ENCODE peak calls at places on chromosomes 16 and 17, in six cellular contexts. I, N, J, G, T and F are unnamed samples.

GRCh38 chr16:47132310-47132709 is 11.4 kb downstream of the NETO2 start:
- DNase-seq in I (no peak), N (peak), J (no peak), G (no peak), T (no peak), F (no peak)

GRCh38 chr16:50467943-50468748 is 80.0 kb upstream of the NKD1 start:
- DNase-seq in I (no peak), N (no peak), J (no peak), G (peak), T (no peak), F (peak)

GRCh38 chr17:16467886-16468285 is 24.1 kb downstream of the LRRC75A start:
- DNase-seq in I (no peak), N (no peak), J (no peak), G (no peak), T (no peak), F (no peak)

GRCh38 chr17:32223703-32224102 is 41.9 kb upstream of the RHBDL3 start:
- DNase-seq in I (no peak), N (no peak), J (no peak), G (no peak), T (no peak), F (no peak)

GRCh38 chr16:58127033-58127556 is 2.1 kb downstream of the CFAP20 start:
- DNase-seq in I (no peak), N (peak), J (no peak), G (peak), T (no peak), F (no peak)

GRCh38 chr16:82650804-82651203 is 24.0 kb downstream of the CDH13 start:
- DNase-seq in I (no peak), N (no peak), J (no peak), G (no peak), T (no peak), F (no peak)

GRCh38 chr17:5035356-5035755 is at the start of gene SLC52A1:
- DNase-seq in I (no peak), N (no peak), J (no peak), G (no peak), T (no peak), F (no peak)

GRCh38 chr17:43694081-43694870 is 32.6 kb upstream of the MEOX1 start:
- DNase-seq in I (peak), N (peak), J (peak), G (peak), T (peak), F (peak)

GRCh38 chr17:46003907-46004748 is 5.1 kb downstream of the STH start:
- DNase-seq in I (peak), N (peak), J (no peak), G (peak), T (no peak), F (no peak)

GRCh38 chr17:80422981-80423380 is 8.0 kb downstream of the ENDOV start:
- DNase-seq in I (no peak), N (no peak), J (no peak), G (no peak), T (peak), F (no peak)

GRCh38 chr17:35588196-35588920 is 1.2 kb downstream of the AP2B1 start:
- DNase-seq in I (no peak), N (peak), J (peak), G (no peak), T (no peak), F (no peak)

GRCh38 chr16:57911711-57912110 is 59.2 kb downstream of the CNGB1 start:
- DNase-seq in I (no peak), N (no peak), J (no peak), G (no peak), T (no peak), F (no peak)

GRCh38 chr17:30956764-30957374 is 14.0 kb upstream of the RNF135 start:
- DNase-seq in I (no peak), N (no peak), J (no peak), G (no peak), T (no peak), F (peak)

GRCh38 chr17:77810536-77810935 is 148.0 kb upstream of the TNRC6C start:
- DNase-seq in I (no peak), N (peak), J (no peak), G (no peak), T (peak), F (peak)

GRCh38 chr17:59890720-59891119 is 2.0 kb downstream of the TUBD1 start:
- DNase-seq in I (no peak), N (peak), J (no peak), G (peak), T (no peak), F (no peak)

GRCh38 chr17:36978810-36979584 is 30.2 kb downstream of the AATF start:
- DNase-seq in I (no peak), N (no peak), J (no peak), G (no peak), T (no peak), F (no peak)

GRCh38 chr17:36611345-36612072 is 10.1 kb downstream of the MRM1 start:
- DNase-seq in I (no peak), N (peak), J (no peak), G (no peak), T (no peak), F (no peak)

GRCh38 chr16:86059253-86060171 is 160.6 kb downstream of the IRF8 start:
- DNase-seq in I (peak), N (peak), J (no peak), G (no peak), T (peak), F (no peak)

GRCh38 chr16:85395207-85395912 is 217.8 kb upstream of the GSE1 start:
- DNase-seq in I (peak), N (peak), J (peak), G (peak), T (peak), F (no peak)

GRCh38 chr16:83300326-83300725 is 507.5 kb upstream of the HSBP1 start:
- DNase-seq in I (no peak), N (no peak), J (no peak), G (no peak), T (no peak), F (no peak)

GRCh38 chr16:14405611-14406537 is 224.2 kb downstream of the PARN start:
- DNase-seq in I (peak), N (no peak), J (no peak), G (peak), T (no peak), F (no peak)

GRCh38 chr17:35729405-35729833 is 2.0 kb upstream of the RASL10B start:
- DNase-seq in I (no peak), N (no peak), J (no peak), G (no peak), T (no peak), F (no peak)

GRCh38 chr16:48498761-48499600 is 111.0 kb downstream of the N4BP1 start:
- DNase-seq in I (no peak), N (peak), J (no peak), G (peak), T (peak), F (peak)

GRCh38 chr17:81672954-81673353 is 6.4 kb downstream of the CCDC137 start:
- DNase-seq in I (no peak), N (no peak), J (no peak), G (no peak), T (no peak), F (no peak)

GRCh38 chr16:85988723-85989313 is 89.9 kb downstream of the IRF8 start:
- DNase-seq in I (no peak), N (no peak), J (no peak), G (no peak), T (no peak), F (no peak)

GRCh38 chr16:14111713-14112538 is 40.8 kb downstream of the MRTFB start:
- DNase-seq in I (peak), N (no peak), J (no peak), G (peak), T (peak), F (peak)

GRCh38 chr16:27083861-27084261 is 17.1 kb downstream of the C16orf82 start:
- DNase-seq in I (no peak), N (no peak), J (no peak), G (no peak), T (no peak), F (no peak)

GRCh38 chr16:79269211-79269863 is 331.2 kb downstream of the MAF start:
- DNase-seq in I (no peak), N (no peak), J (no peak), G (no peak), T (no peak), F (peak)

GRCh38 chr17:6591599-6592158 is 35.3 kb upstream of the PITPNM3 start:
- DNase-seq in I (no peak), N (peak), J (no peak), G (peak), T (no peak), F (no peak)

GRCh38 chr16:51062039-51062438 is 89.0 kb downstream of the SALL1 start:
- DNase-seq in I (no peak), N (no peak), J (no peak), G (peak), T (no peak), F (no peak)

GRCh38 chr16:85250609-85251223 is 138.4 kb upstream of the CIBAR2 start:
- DNase-seq in I (no peak), N (no peak), J (no peak), G (no peak), T (no peak), F (no peak)

GRCh38 chr17:36481829-36482228 is 4.7 kb upstream of the ZNHIT3 start:
- DNase-seq in I (no peak), N (no peak), J (no peak), G (no peak), T (no peak), F (no peak)

GRCh38 chr16:17775061-17775460 is 304.3 kb upstream of the XYLT1 start:
- DNase-seq in I (no peak), N (no peak), J (no peak), G (no peak), T (no peak), F (no peak)

GRCh38 chr17:43211123-43211479 is 574 bp upstream of the TMEM106A start:
- DNase-seq in I (no peak), N (no peak), J (no peak), G (no peak), T (no peak), F (no peak)

GRCh38 chr17:69320210-69320907 is 6.6 kb downstream of the ABCA5 start:
- DNase-seq in I (no peak), N (no peak), J (no peak), G (no peak), T (no peak), F (no peak)

GRCh38 chr17:21689604-21690003 is 2.7 kb upstream of the KCNJ18 start:
- DNase-seq in I (peak), N (peak), J (peak), G (no peak), T (peak), F (no peak)

GRCh38 chr17:2855063-2855600 is 58.9 kb downstream of the RAP1GAP2 start:
- DNase-seq in I (no peak), N (peak), J (no peak), G (no peak), T (no peak), F (no peak)

GRCh38 chr17:77721823-77722160 is 236.7 kb upstream of the TNRC6C start:
- DNase-seq in I (no peak), N (no peak), J (no peak), G (no peak), T (no peak), F (peak)

GRCh38 chr17:11380761-11381160 is 139.7 kb downstream of the SHISA6 start:
- DNase-seq in I (no peak), N (no peak), J (no peak), G (no peak), T (no peak), F (no peak)
- TF ChIP-seq POLR2A in I (no peak), N (no peak), J (no peak), G (no peak), T (no peak), F (no peak)

DNA sequence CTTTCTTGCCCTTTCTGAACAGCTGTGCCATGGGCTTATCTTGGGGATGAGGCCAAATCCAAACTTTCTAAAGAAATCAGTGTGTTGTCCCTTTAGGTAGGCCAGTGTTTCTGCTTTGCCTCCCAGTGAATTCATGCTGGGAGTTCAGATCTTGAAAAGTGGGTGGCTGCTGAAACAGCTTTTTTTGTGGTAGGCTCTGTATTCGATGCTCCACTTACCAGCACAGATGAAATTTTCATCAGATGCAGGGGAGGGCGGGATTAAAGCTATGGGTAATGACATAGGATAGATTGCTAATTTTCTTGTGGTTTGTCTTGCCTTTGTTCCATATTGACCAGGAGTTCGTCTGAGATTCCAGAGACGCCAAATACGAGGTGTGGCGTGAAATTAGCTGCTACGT is 2.8 kb downstream of the SOCS7 start:
- DNase-seq in I (no peak), N (no peak), J (no peak), G (no peak), T (no peak), F (no peak)
- H3K4me3 ChIP-seq in I (no peak), N (no peak), J (no peak), G (peak), T (no peak), F (no peak)

GRCh38 chr16:88769617-88770458 is 15.2 kb downstream of the PIEZO1 start:
- DNase-seq in I (no peak), N (no peak), J (no peak), G (no peak), T (peak), F (no peak)
- TF ChIP-seq POLR2A in I (no peak), N (no peak), J (no peak), G (no peak), T (no peak), F (no peak)

DNA sequence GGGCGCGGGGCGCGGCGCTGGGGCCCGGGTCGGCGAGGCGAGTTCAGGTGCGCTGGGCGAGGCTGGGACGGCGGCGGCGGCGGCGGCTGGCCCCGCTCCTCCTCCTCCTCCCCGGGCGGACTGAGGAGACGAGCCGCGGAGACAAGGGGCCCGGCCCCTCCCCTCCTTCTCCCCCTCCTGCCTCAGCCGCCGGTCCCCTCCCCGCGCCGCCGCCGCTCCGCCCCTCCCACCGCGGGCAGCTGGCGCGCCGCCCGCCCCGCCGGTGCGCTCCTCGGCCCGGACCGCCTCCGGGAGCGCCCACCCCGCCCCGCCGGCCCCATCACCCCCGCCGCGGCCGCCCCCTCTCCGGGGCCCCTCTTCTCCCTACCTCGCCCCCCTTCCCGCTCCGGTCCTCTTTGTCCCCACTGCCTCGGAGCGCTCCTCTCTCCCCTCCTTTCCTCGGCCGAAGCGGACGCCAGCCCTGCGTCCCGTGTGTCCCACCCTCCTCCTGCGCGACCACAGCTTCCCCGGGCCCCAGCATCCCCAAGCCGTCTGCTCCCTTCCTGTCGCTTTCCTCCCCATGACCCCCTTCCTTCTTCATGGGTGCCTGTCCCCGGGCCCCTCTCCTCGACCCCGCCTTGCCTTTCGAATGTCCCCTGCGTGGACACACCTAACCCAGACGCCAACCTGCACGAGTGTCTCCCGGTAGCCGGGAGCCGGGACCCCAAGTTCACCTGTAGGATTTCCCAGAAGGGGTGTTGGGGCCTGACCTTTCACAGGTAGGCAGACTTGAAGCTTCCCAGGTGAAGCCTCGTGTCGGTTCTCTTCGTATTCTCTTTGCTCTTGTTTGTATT is at the start of gene TOX3:
- DNase-seq in I (peak), N (no peak), J (no peak), G (no peak), T (no peak), F (no peak)
- H3K4me3 ChIP-seq in I (no peak), N (no peak), J (no peak), G (peak), T (peak), F (peak)

GRCh38 chr16:72974142-72974769 is 73.7 kb downstream of the ZFHX3 start:
- DNase-seq in I (no peak), N (no peak), J (no peak), G (no peak), T (no peak), F (no peak)
- TF ChIP-seq POLR2A in I (no peak), N (no peak), J (no peak), G (no peak), T (no peak), F (no peak)

GRCh38 chr16:31216552-31217530 is at the start of gene PYDC1:
- DNase-seq in I (no peak), N (no peak), J (no peak), G (no peak), T (no peak), F (no peak)
- H3K4me3 ChIP-seq in I (peak), N (no peak), J (peak), G (no peak), T (no peak), F (no peak)

DNA sequence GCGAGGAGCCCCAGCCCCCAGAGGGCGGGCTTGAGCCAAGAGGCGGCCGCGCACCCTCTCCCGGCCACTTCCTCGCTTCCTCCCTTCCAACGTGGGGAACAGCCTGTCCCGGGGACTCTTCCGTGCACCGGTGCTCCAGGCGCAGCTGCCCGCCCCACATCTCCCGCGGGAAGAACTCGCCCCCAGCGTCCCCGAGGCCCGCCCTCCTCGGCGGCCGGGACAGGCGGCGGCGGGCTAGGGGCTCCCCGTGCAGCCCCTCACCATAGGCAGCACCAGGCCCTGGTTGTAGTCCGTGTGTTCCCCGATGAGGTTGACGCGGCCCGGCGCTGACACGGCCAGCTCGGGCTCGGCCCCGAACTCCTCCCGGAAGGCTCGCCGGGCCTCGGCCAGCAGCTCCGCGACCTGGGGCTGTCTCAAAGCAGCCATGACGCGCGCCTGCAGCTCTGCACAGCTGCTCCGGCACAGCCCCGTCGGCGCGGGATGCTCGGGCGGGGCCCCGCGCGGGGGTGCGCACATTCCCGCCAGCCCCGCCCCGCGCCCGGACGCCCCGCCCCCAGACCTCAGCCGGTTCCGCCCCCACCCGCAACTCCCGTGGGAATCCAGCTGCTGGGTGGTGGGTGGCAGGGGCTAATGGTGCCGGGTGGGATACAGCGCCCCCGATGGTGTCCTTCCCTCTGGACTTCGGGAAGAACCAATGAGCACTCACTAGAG is at the start of gene GALK1:
- DNase-seq in I (peak), N (peak), J (no peak), G (peak), T (peak), F (no peak)
- TF ChIP-seq POLR2A in I (peak), N (peak), J (no peak), G (no peak), T (no peak), F (no peak)

DNA sequence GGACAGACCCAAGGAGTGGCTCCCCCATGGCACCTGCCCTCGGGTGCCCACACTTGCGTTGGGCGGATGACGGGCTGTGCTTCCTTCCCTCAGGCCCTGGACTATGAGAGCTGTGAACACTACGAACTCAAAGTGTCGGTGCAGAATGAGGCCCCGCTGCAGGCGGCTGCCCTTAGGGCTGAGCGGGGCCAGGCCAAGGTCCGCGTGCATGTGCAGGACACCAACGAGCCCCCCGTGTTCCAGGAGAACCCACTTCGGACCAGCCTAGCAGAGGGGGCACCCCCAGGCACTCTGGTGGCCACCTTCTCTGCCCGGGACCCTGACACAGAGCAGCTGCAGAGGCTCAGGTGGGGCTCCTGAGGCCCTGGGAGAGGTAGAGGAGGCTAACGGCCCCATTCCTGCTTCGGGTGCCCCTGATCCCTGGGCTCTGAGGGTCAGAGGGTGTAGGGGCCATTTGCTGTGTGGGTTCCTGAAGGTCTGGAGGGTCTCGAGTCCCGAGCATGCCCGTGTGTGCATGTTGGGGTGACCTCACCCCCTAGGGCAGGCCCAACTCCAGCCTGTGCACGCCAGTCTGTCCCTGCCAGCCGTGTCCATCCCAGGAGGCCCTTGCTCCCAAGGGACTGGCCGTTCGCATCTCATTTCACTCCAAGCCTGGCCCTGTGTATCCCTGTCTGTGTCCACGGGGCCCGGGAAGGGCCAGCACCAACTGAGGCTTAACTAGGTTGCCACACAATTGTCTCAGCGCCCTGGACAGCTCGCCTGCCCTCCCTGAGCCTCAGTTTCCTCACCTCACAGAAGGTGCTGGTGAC is 10.0 kb downstream of the SLC22A31 start:
- DNase-seq in I (peak), N (no peak), J (no peak), G (no peak), T (no peak), F (no peak)
- H3K4me3 ChIP-seq in I (no peak), N (no peak), J (no peak), G (peak), T (no peak), F (no peak)